ENCODE peak calls at places on chromosomes 13 and 19, in six cellular contexts. K is trophoblast cell, A is mesenchymal stem cell, R is neuronal stem cell, J is IMR-90, Q is H1. M is an unnamed sample.
A peak's percentile ranks its signal among the peaks of the same experiment; 100 is the strongest.

GRCh38 chr13:113059891-113060290 is 45.7 kb upstream of the F7 start:
- DNase-seq in K (no peak), A (no peak), R (no peak), J (no peak), Q (no peak), M (no peak)

GRCh38 chr19:30516586-30516985 is 144.4 kb downstream of the ZNF536 start:
- DNase-seq in K (no peak), A (no peak), R (no peak), J (no peak), Q (no peak), M (no peak)

GRCh38 chr13:31699650-31700049 is 39.7 kb upstream of the RXFP2 start:
- DNase-seq in K (no peak), A (no peak), R (peak; percentile 23), J (no peak), Q (no peak), M (peak; percentile 33)

GRCh38 chr19:18972301-18972831 is 31.3 kb upstream of the HOMER3 start:
- DNase-seq in K (no peak), A (peak; percentile 19), R (no peak), J (peak; percentile 31), Q (no peak), M (no peak)

GRCh38 chr19:50649433-50650391 is at the start of gene C19orf81:
- DNase-seq in K (no peak), A (no peak), R (peak; percentile 70), J (peak; percentile 6), Q (peak; percentile 79), M (peak; percentile 90)

GRCh38 chr13:23956106-23956505 is 58.8 kb upstream of the C1QTNF9B start:
- DNase-seq in K (peak; percentile 64), A (no peak), R (no peak), J (peak; percentile 55), Q (no peak), M (no peak)

GRCh38 chr13:73141292-73141771 is 82.5 kb downstream of the KLF5 start:
- DNase-seq in K (no peak), A (peak; percentile 30), R (peak; percentile 21), J (peak; percentile 15), Q (no peak), M (no peak)

GRCh38 chr13:109998030-109998429 is 211.6 kb upstream of the IRS2 start:
- DNase-seq in K (no peak), A (no peak), R (no peak), J (no peak), Q (no peak), M (no peak)

GRCh38 chr13:27425151-27425917 is 915 bp downstream of the GTF3A start:
- DNase-seq in K (peak; percentile 35), A (no peak), R (no peak), J (no peak), Q (peak; percentile 47), M (no peak)

GRCh38 chr19:53365899-53366493 is 491 bp downstream of the ZNF525 start:
- DNase-seq in K (peak; percentile 67), A (no peak), R (no peak), J (no peak), Q (no peak), M (no peak)

DNA sequence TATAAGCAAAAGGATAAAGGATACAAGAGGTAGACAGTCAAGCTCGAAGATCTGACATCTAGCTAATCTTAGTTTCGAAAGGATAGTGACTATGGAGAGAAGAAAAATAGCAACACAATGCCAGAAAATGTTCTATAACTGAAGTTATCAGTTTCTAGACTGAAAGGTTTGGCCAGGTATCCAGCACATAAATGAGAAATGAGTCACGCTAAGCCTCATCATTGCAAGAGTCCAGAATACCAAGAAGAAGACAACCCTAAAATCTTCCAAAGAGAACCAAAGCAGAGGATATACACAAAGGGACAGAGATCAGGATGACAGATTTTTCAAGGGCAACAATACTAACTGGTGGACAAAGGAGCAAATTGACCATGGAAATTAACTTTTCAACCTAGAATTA is 237.0 kb downstream of the POSTN start:
- DNase-seq in K (peak; percentile 12), A (no peak), R (no peak), J (no peak), Q (no peak), M (no peak)
- H3K14ac ChIP-seq in K (no peak overlapping the region), A (no peak overlapping the region), R (no peak overlapping the region), J (peak overlapping the region; percentile 2), Q (no peak overlapping the region), M (no peak overlapping the region)

DNA sequence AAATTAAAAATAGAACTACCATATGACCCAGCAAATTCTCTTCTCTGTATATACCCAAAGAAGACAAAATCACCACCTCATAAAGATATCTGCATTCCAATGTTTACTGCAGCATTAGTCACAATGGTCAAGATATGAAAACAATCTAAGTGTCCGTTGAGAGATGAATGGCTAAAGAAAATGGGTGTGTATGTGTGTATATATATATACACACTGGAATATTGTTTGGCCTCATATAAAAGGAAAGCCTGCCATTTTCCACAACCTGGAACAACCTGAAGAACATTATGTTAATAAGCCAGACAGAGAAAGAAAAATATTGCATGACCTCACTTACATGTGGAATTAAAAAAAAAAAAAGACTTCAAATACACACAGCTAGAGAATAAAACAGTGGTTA is 29.5 kb upstream of the RBM26 start:
- DNase-seq in K (peak; percentile 61), A (peak; percentile 57), R (no peak), J (peak; percentile 68), Q (no peak), M (no peak)
- H3K9ac ChIP-seq in K (no peak overlapping the region), A (no peak overlapping the region), R (no peak overlapping the region), J (no peak overlapping the region), Q (no peak overlapping the region), M (no peak overlapping the region)

GRCh38 chr19:10961073-10961762 is 388 bp downstream of the SMARCA4 start:
- DNase-seq in K (peak; percentile 31), A (no peak), R (peak; percentile 53), J (no peak), Q (peak; percentile 60), M (peak; percentile 57)
- H3K23ac ChIP-seq in K (no peak overlapping the region), A (no peak overlapping the region), R (peak overlapping the region; percentile 100), J (peak overlapping the region; percentile 98), Q (no peak overlapping the region), M (no peak overlapping the region)

GRCh38 chr13:44040754-44041100 is 161.0 kb downstream of the LACC1 start:
- DNase-seq in K (no peak), A (peak; percentile 71), R (no peak), J (peak; percentile 48), Q (no peak), M (no peak)
- H3K14ac ChIP-seq in K (no peak overlapping the region), A (no peak overlapping the region), R (no peak overlapping the region), J (no peak overlapping the region), Q (no peak overlapping the region), M (no peak overlapping the region)

DNA sequence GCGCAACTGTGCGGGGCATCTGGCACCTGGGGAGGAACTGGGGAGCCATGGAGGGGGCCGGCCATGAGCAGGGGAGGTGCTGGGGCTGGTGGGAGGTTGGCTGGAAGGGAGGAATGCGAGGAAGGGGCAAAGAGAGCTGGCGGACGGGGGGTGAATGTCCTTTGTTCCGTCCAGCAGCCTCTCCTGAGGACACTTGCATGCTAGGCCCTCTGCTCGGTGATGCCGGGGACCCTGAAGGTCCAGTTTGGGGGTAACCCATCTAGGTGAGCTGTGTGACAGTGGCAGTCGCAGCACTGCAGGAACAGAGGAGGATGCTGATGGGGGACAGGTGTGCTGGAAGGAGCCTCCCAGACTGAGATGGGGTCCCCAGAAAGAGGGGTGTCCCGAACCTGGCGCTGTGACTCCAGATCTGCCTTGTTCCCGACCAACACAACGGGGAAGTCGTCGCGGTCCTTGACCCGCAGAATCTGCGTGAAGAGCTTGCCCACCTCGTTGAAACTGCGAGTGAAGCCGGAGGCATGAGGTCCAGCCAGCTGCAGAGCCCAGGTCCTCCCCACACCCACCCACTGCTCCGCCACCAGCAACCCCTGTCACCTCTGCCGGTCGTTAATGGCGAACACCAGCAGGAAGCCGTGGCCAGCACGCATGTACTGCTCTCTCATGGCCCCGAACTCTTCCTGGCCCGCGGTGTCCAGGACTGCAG is 3.6 kb downstream of the RRAS start:
- DNase-seq in K (no peak), A (peak; percentile 7), R (no peak), J (no peak), Q (no peak), M (no peak)
- H3K9ac ChIP-seq in K (no peak overlapping the region), A (peak overlapping the region; percentile 4), R (no peak overlapping the region), J (no peak overlapping the region), Q (no peak overlapping the region), M (no peak overlapping the region)

GRCh38 chr13:34733720-34734119 is 208.3 kb upstream of the NBEA start:
- DNase-seq in K (peak; percentile 62), A (peak; percentile 24), R (peak; percentile 27), J (no peak), Q (no peak), M (no peak)
- H3K23ac ChIP-seq in K (no peak overlapping the region), A (no peak overlapping the region), R (no peak overlapping the region), J (no peak overlapping the region), Q (no peak overlapping the region), M (no peak overlapping the region)

M was measured in H9.